ENCODE peak calls at places on chromosomes 11 and 22, in five cellular contexts. Q is MM.1S, N is fibroblast of mammary gland, D is adrenal gland, V is lower lobe of right lung. H is an unnamed sample.

GRCh38 chr11:108958446-108959123 is 293.7 kb downstream of the DDX10 start:
- DNase-seq in D (peak; percentile 62), N (peak; percentile 84), Q (peak; percentile 88), V (no peak), H (peak; percentile 53)

GRCh38 chr11:125071831-125072209 is 8.7 kb downstream of the SLC37A2 start:
- DNase-seq in V (no peak), N (no peak), D (peak; percentile 55), Q (no peak), H (no peak)

GRCh38 chr11:86473991-86474833 is 99.5 kb downstream of the CCDC81 start:
- DNase-seq in N (peak; percentile 74), D (peak; percentile 71), V (no peak), Q (no peak), H (no peak)

GRCh38 chr11:118364956-118365615 is 5.7 kb downstream of the UBE4A start:
- DNase-seq in V (no peak), Q (no peak), D (no peak), N (no peak), H (no peak)

GRCh38 chr11:124935548-124936514 is at the start of gene HEPACAM:
- DNase-seq in Q (no peak), N (no peak), D (no peak), V (no peak), H (no peak)

GRCh38 chr22:33070600-33070999 is 12.4 kb upstream of the SYN3 start:
- DNase-seq in N (no peak), V (no peak), D (no peak), Q (no peak), H (no peak)

GRCh38 chr11:95849087-95849825 is 59.0 kb downstream of the CEP57 start:
- DNase-seq in N (peak; percentile 88), V (peak; percentile 29), D (peak; percentile 70), Q (peak; percentile 42), H (peak; percentile 31)

GRCh38 chr11:120931057-120931779 is 92.7 kb upstream of the TBCEL start:
- DNase-seq in Q (peak; percentile 21), V (no peak), D (no peak), N (no peak), H (peak; percentile 45)

GRCh38 chr22:42807185-42807584 is 49.9 kb downstream of the ARFGAP3 start:
- DNase-seq in N (no peak), Q (no peak), V (no peak), D (peak; percentile 43), H (no peak)

GRCh38 chr11:69698362-69698761 is 5.5 kb downstream of the FGF19 start:
- DNase-seq in V (no peak), D (no peak), N (no peak), Q (no peak), H (no peak)

GRCh38 chr22:47460870-47461269 is 698.4 kb downstream of the TBC1D22A start:
- DNase-seq in D (no peak), Q (no peak), N (no peak), V (no peak), H (no peak)

GRCh38 chr11:1075341-1075911 is 752 bp downstream of the MUC2 start:
- DNase-seq in D (no peak), Q (no peak), V (peak; percentile 41), N (no peak), H (no peak)

GRCh38 chr11:46120711-46121327 is 435 bp downstream of the PHF21A start:
- DNase-seq in V (peak; percentile 46), Q (peak; percentile 17), N (peak; percentile 76), D (no peak), H (peak; percentile 56)

GRCh38 chr11:72541224-72541974 is 107.1 kb upstream of the CLPB start:
- DNase-seq in V (no peak), Q (no peak), N (no peak), D (no peak), H (no peak)

GRCh38 chr22:21602579-21602978 is 27.2 kb downstream of the YDJC start:
- DNase-seq in N (no peak), V (no peak), Q (no peak), D (no peak), H (no peak)

GRCh38 chr11:88337342-88338222 is at the start of gene CTSC:
- DNase-seq in N (peak; percentile 82), Q (peak; percentile 95), V (peak; percentile 99), D (peak; percentile 96), H (peak; percentile 97)

GRCh38 chr11:43282607-43283440 is 29.0 kb upstream of the API5 start:
- DNase-seq in V (peak; percentile 51), D (peak; percentile 75), N (peak; percentile 33), Q (peak; percentile 55), H (peak; percentile 62)

GRCh38 chr11:119258180-119258579 is 52.0 kb downstream of the CBL start:
- DNase-seq in V (no peak), D (no peak), Q (no peak), N (no peak), H (no peak)

GRCh38 chr11:131978351-131978750 is 607.9 kb downstream of the NTM start:
- DNase-seq in N (no peak), Q (no peak), D (no peak), V (no peak), H (no peak)

GRCh38 chr11:130801287-130802146 is 114.8 kb downstream of the SNX19 start:
- DNase-seq in N (peak; percentile 69), Q (peak; percentile 89), D (no peak), V (no peak), H (no peak)

GRCh38 chr22:38924197-38924952 is 33.0 kb upstream of the APOBEC3A start:
- DNase-seq in V (peak; percentile 83), Q (no peak), N (peak; percentile 79), D (peak; percentile 94), H (no peak)

GRCh38 chr22:49503896-49504521 is 323.7 kb downstream of the BRD1 start:
- DNase-seq in Q (no peak), N (no peak), D (no peak), V (no peak), H (no peak)

GRCh38 chr11:69158301-69159152 is 2.8 kb downstream of the SMIM38 start:
- DNase-seq in N (no peak), V (no peak), Q (no peak), D (no peak), H (no peak)

GRCh38 chr22:36439481-36440271 is 41.8 kb downstream of the TXN2 start:
- DNase-seq in V (no peak), Q (no peak), D (peak; percentile 90), N (peak; percentile 95), H (no peak)

GRCh38 chr11:14902650-14903350 is 10.8 kb upstream of the CYP2R1 start:
- DNase-seq in D (no peak), V (no peak), N (peak; percentile 81), Q (no peak), H (peak; percentile 15)

GRCh38 chr11:33329705-33330329 is 72.6 kb downstream of the HIPK3 start:
- DNase-seq in D (peak; percentile 79), N (peak; percentile 78), Q (peak; percentile 65), V (no peak), H (peak; percentile 80)

GRCh38 chr11:76610871-76611475 is 59.6 kb downstream of the LRRC32 start:
- DNase-seq in V (no peak), Q (no peak), N (no peak), D (peak; percentile 46), H (no peak)

GRCh38 chr11:45156731-45157130 is 10.3 kb downstream of the PRDM11 start:
- DNase-seq in N (no peak), D (peak; percentile 42), V (no peak), Q (no peak), H (no peak)

GRCh38 chr11:47060807-47061206 is 115.9 kb downstream of the ARFGAP2 start:
- DNase-seq in Q (no peak), V (no peak), D (no peak), N (peak; percentile 29), H (peak; percentile 10)

GRCh38 chr11:93773601-93774200 is 10.4 kb upstream of the MED17 start:
- DNase-seq in V (no peak), Q (no peak), D (no peak), N (no peak), H (no peak)

GRCh38 chr11:93773045-93773477 is 11.0 kb upstream of the MED17 start:
- DNase-seq in Q (no peak), D (no peak), N (no peak), V (no peak), H (no peak)

GRCh38 chr11:93770160-93770559 is 13.9 kb upstream of the MED17 start:
- DNase-seq in Q (no peak), V (no peak), N (no peak), D (no peak), H (no peak)

GRCh38 chr11:93772123-93772522 is 12.0 kb upstream of the MED17 start:
- DNase-seq in N (no peak), D (no peak), V (no peak), Q (no peak), H (no peak)

GRCh38 chr11:93775289-93775688 is 8.8 kb upstream of the MED17 start:
- DNase-seq in D (no peak), N (no peak), Q (no peak), V (no peak), H (no peak)
- TF ChIP-seq CTCF in D (no peak), N (peak; percentile 41), Q (peak; percentile 21), V (no peak), H (peak; percentile 24)

GRCh38 chr11:112255075-112255739 is 5.5 kb downstream of the PLET1 start:
- DNase-seq in Q (no peak), N (peak; percentile 84), D (peak; percentile 89), V (no peak), H (no peak)
- H3K4me3 ChIP-seq in Q (no peak overlapping the region), N (no peak overlapping the region), D (no peak overlapping the region), V (no peak overlapping the region), H (no peak overlapping the region)

DNA sequence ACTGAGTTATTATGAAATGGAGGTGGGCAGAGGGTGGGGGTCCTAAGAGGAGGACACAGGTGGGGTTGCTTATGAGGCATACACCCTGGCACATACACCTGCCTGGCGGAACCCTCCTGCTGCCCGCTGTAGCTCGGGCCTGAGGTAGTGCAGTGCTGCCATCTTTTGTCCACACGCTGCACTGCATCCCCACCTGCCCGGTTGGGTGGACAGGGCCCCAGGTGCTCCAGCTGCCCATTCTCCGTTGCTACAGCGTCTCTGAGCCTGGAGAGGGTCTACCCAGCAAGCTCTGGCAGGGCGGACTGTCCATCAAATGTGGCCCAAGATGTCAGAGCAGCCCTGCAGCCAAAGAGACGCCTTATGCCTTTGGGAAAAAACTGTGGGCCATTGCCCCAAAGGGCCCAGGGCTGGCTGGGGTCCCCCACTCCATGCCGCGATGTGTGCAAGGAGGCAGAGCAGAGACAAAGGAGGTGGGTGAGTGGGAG is 131.2 kb downstream of the BUD13 start:
- DNase-seq in D (peak; percentile 75), V (peak; percentile 65), Q (peak; percentile 21), N (no peak), H (peak; percentile 50)
- TF ChIP-seq CTCF in D (peak; percentile 67), V (peak; percentile 61), Q (peak; percentile 70), N (peak; percentile 62), H (peak; percentile 80)

GRCh38 chr11:60377737-60378136 is 595 bp upstream of the MS4A7 start:
- DNase-seq in D (peak; percentile 79), Q (no peak), V (peak; percentile 79), N (no peak), H (peak; percentile 77)

GRCh38 chr11:60376601-60377000 is 1.7 kb upstream of the MS4A7 start:
- DNase-seq in D (no peak), V (no peak), Q (no peak), N (no peak), H (no peak)

GRCh38 chr11:60372767-60373166 is 5.6 kb upstream of the MS4A7 start:
- DNase-seq in D (no peak), Q (no peak), N (no peak), V (no peak), H (no peak)

DNA sequence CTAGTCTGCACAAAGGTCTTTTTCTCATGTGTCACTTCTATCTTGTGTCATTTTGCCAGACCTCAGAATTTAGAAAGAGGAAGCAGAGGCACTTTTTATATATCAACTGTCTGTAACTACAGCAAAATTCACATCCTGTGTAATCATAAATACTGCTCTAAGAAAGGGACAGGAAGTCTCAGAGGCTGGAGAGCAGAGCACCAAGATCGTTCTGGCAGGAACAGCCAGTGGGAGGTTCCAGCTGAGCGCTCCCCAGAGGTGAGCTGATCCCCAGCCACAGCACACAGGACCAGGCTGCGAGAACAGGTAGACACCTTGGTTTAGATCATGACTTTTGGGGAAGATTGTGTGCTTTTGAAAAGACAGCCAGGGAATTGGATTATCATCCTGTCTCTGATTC is at the start of gene MS4A7:
- DNase-seq in V (peak; percentile 70), D (peak; percentile 67), Q (peak; percentile 10), N (no peak), H (peak; percentile 87)
- H3K4me3 ChIP-seq in V (peak within 1 kb of the TSS; percentile 39), D (peak within 1 kb of the TSS; percentile 46), Q (no peak within 1 kb of the TSS), N (no peak within 1 kb of the TSS), H (peak within 1 kb of the TSS; percentile 25)

H was measured in GM12865.